ENCODE peak calls at places on chromosomes 4 and X, in eight cellular contexts. N, C, H, K, O, L, E and R are unnamed samples.

GRCh38 chr4:76640252-76640925 is 205.4 kb downstream of the SHROOM3 start:
- DNase-seq in N (no peak), C (no peak), H (no peak), K (no peak), O (no peak), L (no peak), E (no peak), R (peak; percentile 80)

GRCh38 chrX:10761447-10761846 is 141.1 kb upstream of the MID1 start:
- DNase-seq in N (no peak), C (no peak), H (no peak), K (no peak), O (no peak), L (no peak), E (no peak), R (peak; percentile 78)

GRCh38 chr4:148126825-148127224 is 315.4 kb downstream of the NR3C2 start:
- DNase-seq in N (no peak), C (no peak), H (no peak), K (no peak), O (no peak), L (no peak), E (no peak), R (no peak)

GRCh38 chr4:74671074-74671698 is 123.1 kb downstream of the BTC start:
- DNase-seq in N (peak; percentile 79), C (no peak), H (no peak), K (no peak), O (peak; percentile 3), L (peak; percentile 56), E (peak; percentile 1), R (peak; percentile 45)

GRCh38 chr4:186676531-186677158 is 47.0 kb downstream of the FAT1 start:
- DNase-seq in N (no peak), C (no peak), H (no peak), K (peak; percentile 54), O (no peak), L (peak; percentile 51), E (no peak), R (no peak)

GRCh38 chr4:75985116-75985515 is 5.6 kb downstream of the SDAD1 start:
- DNase-seq in N (no peak), C (no peak), H (no peak), K (peak; percentile 12), O (no peak), L (no peak), E (no peak), R (no peak)

GRCh38 chr4:94489075-94489474 is 37.3 kb downstream of the PDLIM5 start:
- DNase-seq in N (no peak), C (no peak), H (no peak), K (no peak), O (no peak), L (no peak), E (no peak), R (no peak)

GRCh38 chrX:64758047-64758446 is 218.2 kb downstream of the ZC4H2 start:
- DNase-seq in N (no peak), C (no peak), H (no peak), K (no peak), O (no peak), L (no peak), E (no peak), R (no peak)

GRCh38 chr4:119314356-119314755 is 7.6 kb downstream of the FABP2 start:
- DNase-seq in N (peak; percentile 67), C (no peak), H (peak; percentile 25), K (peak; percentile 16), O (peak; percentile 40), L (peak; percentile 78), E (no peak), R (peak; percentile 78)

GRCh38 chr4:3838437-3839380 is 72.5 kb downstream of the ADRA2C start:
- DNase-seq in N (no peak), C (no peak), H (no peak), K (no peak), O (no peak), L (no peak), E (no peak), R (no peak)

GRCh38 chr4:7412586-7412975 is 22.1 kb downstream of the PSAPL1 start:
- DNase-seq in N (no peak), C (no peak), H (no peak), K (no peak), O (no peak), L (no peak), E (no peak), R (no peak)

GRCh38 chr4:79358438-79358837 is 32.6 kb upstream of the NAA11 start:
- DNase-seq in N (no peak), C (no peak), H (no peak), K (no peak), O (no peak), L (no peak), E (no peak), R (no peak)

GRCh38 chrX:135396109-135396508 is 25.6 kb upstream of the SMIM10L2A start:
- DNase-seq in N (no peak), C (no peak), H (no peak), K (no peak), O (no peak), L (no peak), E (no peak), R (no peak)

GRCh38 chr4:76703123-76703490 is 194.8 kb downstream of the SOWAHB start:
- DNase-seq in N (no peak), C (no peak), H (no peak), K (no peak), O (no peak), L (no peak), E (no peak), R (peak; percentile 10)

GRCh38 chrX:130728208-130728607 is 174.8 kb downstream of the ENOX2 start:
- DNase-seq in N (no peak), C (no peak), H (no peak), K (no peak), O (no peak), L (no peak), E (no peak), R (no peak)

GRCh38 chrX:108087792-108088191 is 3.5 kb downstream of the PSMD10 start:
- DNase-seq in N (no peak), C (no peak), H (no peak), K (no peak), O (no peak), L (no peak), E (no peak), R (no peak)

GRCh38 chrX:64342811-64343210 is 52.4 kb downstream of the MTMR8 start:
- DNase-seq in N (no peak), C (no peak), H (no peak), K (no peak), O (no peak), L (no peak), E (no peak), R (no peak)